ENCODE peak calls at places on chromosome 6, in seven cellular contexts. V is mesendoderm, T is H1, J is mesenchymal stem cell, N is H9, F is IMR-90, C is trophoblast cell. B is an unnamed sample.

GRCh38 chr6:16045238-16045637 is 83.6 kb upstream of the MYLIP start:
- DNase-seq in V (no peak), T (no peak), J (no peak), N (no peak), F (no peak), C (no peak), B (no peak)

GRCh38 chr6:14292119-14292518 is 174.5 kb downstream of the CD83 start:
- DNase-seq in V (no peak), T (no peak), J (no peak), N (no peak), F (no peak), C (no peak), B (no peak)

GRCh38 chr6:134523903-134524302 is 206.0 kb upstream of the SGK1 start:
- DNase-seq in V (no peak), T (no peak), J (no peak), N (no peak), F (no peak), C (no peak), B (no peak)

GRCh38 chr6:111439169-111439568 is 43.8 kb downstream of the REV3L start:
- DNase-seq in V (no peak), T (no peak), J (no peak), N (no peak), F (no peak), C (no peak), B (no peak)

GRCh38 chr6:139765825-139766285 is 391.4 kb upstream of the CITED2 start:
- DNase-seq in V (peak), T (no peak), J (peak), N (no peak), F (peak), C (peak), B (no peak)

GRCh38 chr6:145137425-145137824 is 597.9 kb downstream of the EPM2A start:
- DNase-seq in V (peak), T (no peak), J (peak), N (no peak), F (peak), C (no peak), B (no peak)

GRCh38 chr6:40112350-40112749 is 178.1 kb upstream of the MOCS1 start:
- DNase-seq in V (peak), T (no peak), J (no peak), N (no peak), F (no peak), C (peak), B (no peak)

GRCh38 chr6:30743099-30744053 is 889 bp upstream of the FLOT1 start:
- DNase-seq in V (no peak), T (no peak), J (no peak), N (no peak), F (peak), C (no peak), B (no peak)

GRCh38 chr6:92577077-92577719 is 842.2 kb downstream of the EPHA7 start:
- DNase-seq in V (peak), T (no peak), J (peak), N (peak), F (peak), C (no peak), B (peak)

GRCh38 chr6:359261-360035 is 32.1 kb upstream of the IRF4 start:
- DNase-seq in V (no peak), T (no peak), J (no peak), N (no peak), F (no peak), C (no peak), B (no peak)

GRCh38 chr6:57173056-57173885 is 1.1 kb downstream of the BAG2 start:
- DNase-seq in V (peak), T (no peak), J (peak), N (peak), F (peak), C (no peak), B (no peak)

GRCh38 chr6:112349915-112350314 is 2.8 kb downstream of the RFPL4B start:
- DNase-seq in V (no peak), T (no peak), J (no peak), N (no peak), F (no peak), C (no peak), B (no peak)

GRCh38 chr6:162849269-162849668 is 121.5 kb downstream of the PACRG start:
- DNase-seq in V (peak), T (no peak), J (no peak), N (no peak), F (no peak), C (no peak), B (no peak)

GRCh38 chr6:13053080-13053479 is 275.3 kb downstream of the TBC1D7 start:
- DNase-seq in V (peak), T (no peak), J (no peak), N (no peak), F (no peak), C (no peak), B (no peak)

GRCh38 chr6:30942338-30943060 is 1.7 kb downstream of the MUCL3 start:
- DNase-seq in V (peak), T (peak), J (peak), N (peak), F (peak), C (peak), B (peak)

GRCh38 chr6:900716-901605 is 208.0 kb upstream of the EXOC2 start:
- DNase-seq in V (no peak), T (no peak), J (no peak), N (no peak), F (no peak), C (no peak), B (no peak)

GRCh38 chr6:125157725-125158124 is 4.2 kb downstream of the TPD52L1 start:
- DNase-seq in V (peak), T (no peak), J (no peak), N (no peak), F (no peak), C (no peak), B (no peak)

GRCh38 chr6:148272084-148272483 is 70.6 kb upstream of the SASH1 start:
- DNase-seq in V (peak), T (no peak), J (peak), N (no peak), F (peak), C (peak), B (no peak)

GRCh38 chr6:41367061-41367460 is 31.7 kb downstream of the NCR2 start:
- DNase-seq in V (no peak), T (no peak), J (no peak), N (no peak), F (no peak), C (no peak), B (no peak)

GRCh38 chr6:16687045-16687444 is 74.2 kb downstream of the ATXN1 start:
- DNase-seq in V (no peak), T (no peak), J (no peak), N (no peak), F (no peak), C (no peak), B (no peak)

GRCh38 chr6:3809982-3810381 is 39.2 kb upstream of the FAM50B start:
- DNase-seq in V (no peak), T (no peak), J (no peak), N (no peak), F (no peak), C (no peak), B (no peak)

DNA sequence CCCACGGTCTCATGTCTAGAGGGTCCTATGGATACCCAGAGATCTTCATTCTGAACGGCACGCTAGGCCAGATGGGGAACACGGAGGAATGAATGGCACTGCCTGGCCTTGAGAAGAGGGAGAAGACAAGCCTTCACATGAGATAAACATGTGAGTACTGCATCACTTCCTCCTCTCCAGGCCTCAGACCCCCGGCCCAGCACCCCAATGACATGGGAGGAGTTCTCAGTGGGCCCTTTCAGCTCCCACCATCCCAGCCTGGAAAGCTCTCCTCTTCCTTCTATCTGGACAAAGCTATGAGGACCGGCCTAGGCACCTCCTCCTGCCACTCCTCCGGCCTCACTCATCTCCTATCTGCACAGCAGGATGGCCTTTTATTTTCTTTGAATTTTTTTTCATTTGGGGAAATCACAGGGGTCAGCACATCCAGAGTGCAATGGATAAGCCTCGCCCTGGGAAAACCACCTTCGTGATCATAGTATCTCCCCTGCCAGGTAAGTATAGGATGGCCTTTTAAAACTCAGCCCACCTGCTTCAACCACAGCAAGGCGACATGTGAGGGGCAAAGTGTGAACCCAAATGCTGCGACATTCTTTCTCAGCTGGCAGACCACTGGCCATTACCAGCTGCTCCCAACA is 39.2 kb upstream of the CDKN1A start:
- DNase-seq in V (no peak), T (no peak), J (no peak), N (no peak), F (no peak), C (no peak), B (no peak)
- H2AK5ac ChIP-seq in V (no peak), T (no peak), J (no peak), N (no peak), F (no peak), C (no peak), B (no peak)

DNA sequence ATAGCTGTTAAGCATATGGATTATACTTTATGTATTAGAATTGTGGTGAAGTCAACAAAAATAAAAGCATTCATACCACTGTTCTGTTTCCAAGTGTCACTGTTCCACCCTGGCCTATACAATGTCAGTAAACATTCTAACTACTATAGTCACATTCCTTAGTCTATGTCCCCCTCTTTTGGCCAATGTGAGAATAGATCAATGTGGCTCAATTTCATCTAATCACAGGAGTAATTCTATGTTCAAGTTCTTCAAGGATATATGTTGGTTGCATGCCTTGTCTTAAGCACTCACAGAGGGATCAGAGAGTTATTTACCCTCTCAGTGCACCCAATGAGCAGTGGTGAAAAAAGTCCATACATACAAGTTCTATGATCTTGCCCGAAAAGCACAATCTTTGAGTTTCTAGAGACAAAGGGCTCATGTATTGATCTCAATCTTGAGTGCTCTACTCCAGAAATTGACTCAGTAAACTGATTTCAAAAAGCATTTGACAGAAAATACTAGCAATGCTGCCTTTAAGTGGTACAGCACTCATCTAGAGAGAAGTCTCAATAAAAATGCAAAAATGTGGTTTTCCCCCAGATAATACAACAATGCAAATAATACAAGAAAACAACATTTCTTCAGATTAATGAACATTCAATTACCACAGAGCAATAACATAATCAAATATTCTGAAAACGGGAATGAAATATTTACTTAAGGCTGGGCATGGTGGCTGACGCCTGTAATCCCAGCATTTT is 16.5 kb downstream of the SMLR1 start:
- DNase-seq in V (peak), T (no peak), J (peak), N (no peak), F (peak), C (no peak), B (peak)
- H2AK5ac ChIP-seq in V (no peak), T (no peak), J (no peak), N (no peak), F (no peak), C (no peak), B (no peak)

DNA sequence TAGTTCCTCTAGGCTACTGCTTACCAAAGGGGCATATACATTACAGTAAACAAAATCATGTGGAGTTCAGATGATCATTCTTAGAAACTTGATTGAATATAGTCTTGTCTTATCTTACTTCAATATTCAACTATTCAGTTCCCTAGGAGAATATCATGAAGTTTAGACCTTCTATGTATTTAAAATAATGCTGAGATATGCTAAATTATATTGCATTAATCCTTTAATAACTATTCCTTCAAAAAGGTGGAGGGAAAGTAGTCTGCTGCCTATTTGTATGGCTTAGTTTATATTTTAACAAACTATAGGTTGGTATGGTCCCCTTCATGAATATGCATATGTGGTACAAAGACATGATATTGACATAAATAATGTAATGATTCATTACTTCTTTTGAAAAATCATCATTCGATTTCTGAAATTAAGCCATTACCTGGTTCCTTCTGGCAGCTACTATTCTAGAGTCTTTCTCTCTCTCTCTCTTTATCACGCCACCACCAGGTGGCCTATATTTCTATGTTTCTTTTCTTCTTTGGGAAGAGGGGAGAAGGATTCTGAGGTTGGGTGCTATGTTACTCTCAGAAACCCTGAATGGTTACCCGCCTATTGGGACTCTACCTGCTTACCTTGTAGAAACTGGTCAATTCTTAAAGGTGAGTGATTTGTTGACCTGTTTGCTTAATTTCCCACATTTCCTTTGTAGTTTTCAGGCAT is 855.8 kb downstream of the HACE1 start:
- DNase-seq in V (peak), T (no peak), J (no peak), N (no peak), F (no peak), C (no peak), B (no peak)
- H2AK5ac ChIP-seq in V (no peak), T (no peak), J (no peak), N (no peak), F (no peak), C (no peak), B (no peak)

DNA sequence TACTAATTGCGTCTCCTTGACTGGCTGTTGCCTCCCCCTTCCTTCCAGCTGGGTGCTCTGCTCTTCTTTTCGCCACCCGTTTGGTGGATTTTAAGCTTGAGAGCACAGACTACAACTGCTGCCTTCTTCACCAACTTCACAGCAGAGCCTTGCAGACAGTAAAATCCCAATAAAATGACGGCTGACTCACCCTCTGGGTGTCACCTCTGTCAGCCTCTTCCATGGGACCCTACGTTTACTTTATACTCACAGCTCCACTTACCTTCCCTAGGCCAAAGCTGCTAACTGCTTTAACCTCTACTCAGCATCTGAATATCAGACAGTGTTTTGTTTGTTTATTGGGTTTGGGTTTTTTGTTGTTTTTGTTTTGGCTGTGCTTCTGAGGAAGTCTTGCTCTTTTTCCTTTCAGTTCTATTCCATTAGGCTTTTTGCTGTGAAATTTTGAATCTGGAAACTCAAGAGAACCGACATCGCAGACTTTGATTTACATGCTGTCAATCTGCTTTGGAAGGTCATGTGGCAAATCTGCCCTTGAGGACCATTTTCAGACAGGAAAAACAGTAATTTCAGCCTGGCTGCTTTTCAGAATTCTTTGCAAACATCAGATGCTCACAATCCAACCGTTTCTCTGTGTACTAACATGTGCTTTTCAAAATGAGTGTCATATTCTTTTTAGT is 2.4 kb downstream of the AGPAT4 start:
- DNase-seq in V (peak), T (no peak), J (peak), N (no peak), F (no peak), C (no peak), B (no peak)
- H2AK5ac ChIP-seq in V (no peak), T (no peak), J (peak), N (no peak), F (no peak), C (no peak), B (no peak)

B was measured in neuronal stem cell.